ENCODE peak calls at places on chromosome 10, in ten cellular contexts. X is colonic mucosa; A is CD8-positive, alpha-beta T cell; C is A549; P is tibial nerve; S is GM12878; V is cardiac muscle cell; Y is fibroblast of lung; I is hepatocyte; N is right lobe of liver. F is an unnamed sample. For H3K4me1, the result is how much of the 10 kb centered on the place peaks cover.

GRCh38 chr10:5601826-5602225 is 64.6 kb downstream of the ASB13 start:
- DNase-seq in V (no peak), N (peak), S (no peak), P (no peak), Y (no peak), C (no peak), I (no peak), A (no peak), X (no peak), F (no peak)

GRCh38 chr10:90589825-90590224 is 268.0 kb downstream of the HTR7 start:
- DNase-seq in I (no peak), P (no peak), S (no peak), C (no peak), A (no peak), V (no peak), N (no peak), Y (no peak), X (no peak), F (no peak)

GRCh38 chr10:47253651-47254375 is 46.2 kb upstream of the GDF10 start:
- DNase-seq in V (peak), A (no peak), C (no peak), X (no peak), I (no peak), P (peak), N (peak), Y (peak), S (no peak), F (peak)

GRCh38 chr10:33537066-33537465 is 202.6 kb upstream of the NRP1 start:
- DNase-seq in X (no peak), S (no peak), V (no peak), P (no peak), A (no peak), C (no peak), Y (peak), N (no peak), I (no peak), F (no peak)

GRCh38 chr10:97703398-97704067 is 10.0 kb upstream of the MARVELD1 start:
- DNase-seq in S (no peak), Y (no peak), P (no peak), X (no peak), C (no peak), V (no peak), I (no peak), N (no peak), A (no peak), F (no peak)

GRCh38 chr10:58072634-58073033 is 195.1 kb downstream of the IPMK start:
- DNase-seq in X (no peak), I (no peak), S (no peak), C (no peak), A (no peak), Y (no peak), V (no peak), N (no peak), P (no peak), F (no peak)

GRCh38 chr10:43056568-43057011 is 20.3 kb upstream of the RET start:
- DNase-seq in V (no peak), A (no peak), I (no peak), P (no peak), X (no peak), C (no peak), N (no peak), S (no peak), Y (no peak), F (no peak)

GRCh38 chr10:120480848-120481247 is 23.8 kb downstream of the PLPP4 start:
- DNase-seq in P (no peak), A (no peak), Y (no peak), S (no peak), I (no peak), N (no peak), X (no peak), V (no peak), C (no peak), F (no peak)

GRCh38 chr10:75542902-75543301 is 111.5 kb downstream of the LRMDA start:
- DNase-seq in P (peak), A (no peak), C (no peak), N (no peak), Y (peak), S (no peak), V (peak), I (peak), X (peak), F (no peak)

GRCh38 chr10:87896216-87896615 is 32.8 kb downstream of the PTEN start:
- DNase-seq in N (no peak), A (no peak), V (no peak), Y (no peak), C (no peak), I (no peak), S (no peak), X (no peak), P (no peak), F (no peak)

GRCh38 chr10:77405771-77406241 is 231.8 kb downstream of the KCNMA1 start:
- DNase-seq in N (peak), V (peak), A (no peak), C (peak), I (peak), S (no peak), X (peak), Y (peak), P (peak), F (no peak)

GRCh38 chr10:125002423-125003145 is 60.7 kb downstream of the ZRANB1 start:
- DNase-seq in S (no peak), A (peak), P (no peak), Y (no peak), X (no peak), I (no peak), V (no peak), C (no peak), N (peak), F (no peak)

GRCh38 chr10:76444034-76444800 is 1012.8 kb downstream of the LRMDA start:
- DNase-seq in P (peak), A (no peak), I (no peak), V (no peak), Y (peak), N (no peak), X (no peak), S (no peak), C (no peak), F (peak)

GRCh38 chr10:88039496-88040200 is 176.2 kb downstream of the PTEN start:
- DNase-seq in N (no peak), V (no peak), P (no peak), S (no peak), C (no peak), I (no peak), A (no peak), Y (peak), X (no peak), F (no peak)

GRCh38 chr10:77618117-77618516 is 19.5 kb downstream of the KCNMA1 start:
- DNase-seq in P (no peak), I (no peak), S (no peak), X (no peak), Y (no peak), V (no peak), A (no peak), C (no peak), N (no peak), F (no peak)

GRCh38 chr10:117972168-117972822 is 74.4 kb downstream of the RAB11FIP2 start:
- DNase-seq in Y (no peak), P (no peak), S (no peak), V (no peak), A (no peak), N (no peak), C (no peak), I (no peak), X (no peak), F (no peak)

GRCh38 chr10:62728479-62728878 is 76.0 kb upstream of the ADO start:
- DNase-seq in A (no peak), N (no peak), C (no peak), I (no peak), V (no peak), Y (no peak), P (no peak), X (no peak), S (no peak), F (no peak)

GRCh38 chr10:46096426-46096825 is 50.4 kb upstream of the MSMB start:
- DNase-seq in S (no peak), C (no peak), P (no peak), I (no peak), Y (no peak), A (no peak), X (no peak), N (no peak), V (no peak), F (peak)

GRCh38 chr10:110170142-110170887 is 37.1 kb upstream of the MXI1 start:
- DNase-seq in I (no peak), X (no peak), Y (no peak), P (no peak), A (no peak), V (no peak), C (no peak), N (no peak), S (no peak), F (peak)

GRCh38 chr10:129945031-129945430 is 19.0 kb downstream of the EBF3 start:
- DNase-seq in N (no peak), Y (no peak), C (no peak), S (no peak), I (no peak), V (no peak), P (no peak), X (no peak), A (no peak), F (no peak)

GRCh38 chr10:47289921-47290320 is 10.1 kb upstream of the GDF10 start:
- DNase-seq in V (no peak), N (no peak), Y (no peak), A (peak), C (no peak), I (no peak), X (no peak), S (no peak), P (no peak), F (no peak)

GRCh38 chr10:111968624-111969023 is 214.9 kb downstream of the GPAM start:
- DNase-seq in V (no peak), S (no peak), X (no peak), Y (no peak), A (no peak), N (no peak), I (no peak), P (no peak), C (no peak), F (no peak)

GRCh38 chr10:92914478-92915066 is 66.3 kb downstream of the EXOC6 start:
- DNase-seq in X (peak), V (peak), P (peak), N (peak), C (peak), A (peak), I (peak), Y (peak), S (no peak), F (no peak)

GRCh38 chr10:18737236-18737635 is 78.0 kb downstream of the ARL5B start:
- DNase-seq in A (no peak), P (no peak), N (no peak), I (no peak), X (no peak), V (no peak), Y (peak), C (no peak), S (no peak), F (no peak)

GRCh38 chr10:3783313-3783689 is 1.7 kb downstream of the KLF6 start:
- DNase-seq in I (peak), A (peak), S (peak), X (peak), Y (peak), V (peak), C (no peak), N (peak), P (peak), F (no peak)

GRCh38 chr10:91590142-91590903 is 42.5 kb downstream of the PPP1R3C start:
- DNase-seq in P (peak), Y (peak), S (no peak), N (no peak), X (peak), A (no peak), C (peak), I (peak), V (no peak), F (no peak)

GRCh38 chr10:14806318-14806717 is 31.5 kb downstream of the CDNF start:
- DNase-seq in N (no peak), V (no peak), Y (no peak), A (no peak), I (no peak), C (no peak), X (no peak), P (no peak), S (no peak), F (no peak)

GRCh38 chr10:14803827-14804226 is 29.1 kb upstream of the FAM107B start:
- DNase-seq in C (no peak), A (no peak), I (no peak), N (no peak), Y (no peak), P (no peak), S (no peak), X (no peak), V (no peak), F (no peak)

GRCh38 chr10:14800397-14800796 is 25.7 kb upstream of the FAM107B start:
- DNase-seq in C (no peak), A (no peak), I (no peak), S (no peak), V (no peak), N (no peak), P (no peak), X (no peak), Y (no peak), F (no peak)

GRCh38 chr10:14798631-14799030 is 23.9 kb upstream of the FAM107B start:
- DNase-seq in A (no peak), C (no peak), Y (no peak), X (no peak), V (no peak), P (no peak), I (no peak), N (no peak), S (no peak), F (no peak)

GRCh38 chr10:14801693-14802092 is 27.0 kb upstream of the FAM107B start:
- DNase-seq in S (no peak), C (no peak), N (no peak), V (no peak), A (no peak), X (no peak), P (no peak), I (no peak), Y (no peak), F (no peak)
- TF ChIP-seq CTCF in S (no peak), C (no peak), N (no peak), V (peak), A (no peak), X (no peak), P (no peak), I (no peak), Y (peak), F (no peak)

GRCh38 chr10:132574288-132574687 is 36.7 kb downstream of the INPP5A start:
- DNase-seq in P (no peak), X (no peak), V (no peak), I (no peak), N (no peak), A (no peak), S (no peak), Y (no peak), C (no peak), F (no peak)

GRCh38 chr10:132575320-132576201 is 38.0 kb downstream of the INPP5A start:
- DNase-seq in C (no peak), S (peak), I (peak), Y (peak), V (no peak), X (peak), A (no peak), P (no peak), N (peak), F (no peak)

GRCh38 chr10:132572545-132572937 is 35.0 kb downstream of the INPP5A start:
- DNase-seq in V (peak), I (no peak), X (no peak), A (no peak), P (no peak), N (no peak), S (no peak), C (peak), Y (peak), F (no peak)

GRCh38 chr10:132576671-132577349 is 39.2 kb downstream of the INPP5A start:
- DNase-seq in S (no peak), Y (no peak), A (no peak), V (no peak), C (no peak), I (no peak), N (no peak), P (no peak), X (no peak), F (no peak)

DNA sequence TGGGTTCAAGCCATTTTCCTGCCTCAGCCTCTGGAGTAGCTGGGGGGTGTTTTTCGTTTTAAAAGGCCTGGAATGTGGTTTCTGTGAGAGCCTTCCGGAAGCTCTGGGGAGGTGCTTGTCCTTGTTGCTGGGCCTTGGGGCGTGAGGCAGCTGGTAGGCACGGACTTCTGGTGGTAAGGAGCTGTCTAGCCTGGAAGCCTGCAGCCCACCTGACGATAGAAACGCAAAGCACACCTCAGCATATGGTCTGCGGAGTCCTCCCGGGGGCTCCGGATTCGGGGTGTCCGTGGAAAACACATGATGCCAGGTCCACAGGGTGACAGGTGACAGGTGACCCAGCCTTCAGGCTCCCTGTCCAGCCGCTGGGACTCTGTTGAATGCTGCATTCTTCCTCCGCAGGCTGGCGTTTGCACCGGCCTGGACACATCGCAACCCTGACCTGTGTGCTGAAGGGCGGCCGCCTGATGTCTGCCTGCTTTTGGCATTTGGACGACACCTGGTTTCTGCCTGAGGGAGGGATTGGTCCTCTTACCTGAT is 37.3 kb downstream of the INPP5A start:
- DNase-seq in V (peak), C (no peak), A (no peak), I (no peak), X (no peak), S (no peak), P (no peak), N (peak), Y (peak), F (no peak)
- H3K27ac ChIP-seq in V (peak), C (no peak), A (no peak), I (peak), X (peak), S (peak), P (peak), N (peak), Y (no peak), F (peak)

DNA sequence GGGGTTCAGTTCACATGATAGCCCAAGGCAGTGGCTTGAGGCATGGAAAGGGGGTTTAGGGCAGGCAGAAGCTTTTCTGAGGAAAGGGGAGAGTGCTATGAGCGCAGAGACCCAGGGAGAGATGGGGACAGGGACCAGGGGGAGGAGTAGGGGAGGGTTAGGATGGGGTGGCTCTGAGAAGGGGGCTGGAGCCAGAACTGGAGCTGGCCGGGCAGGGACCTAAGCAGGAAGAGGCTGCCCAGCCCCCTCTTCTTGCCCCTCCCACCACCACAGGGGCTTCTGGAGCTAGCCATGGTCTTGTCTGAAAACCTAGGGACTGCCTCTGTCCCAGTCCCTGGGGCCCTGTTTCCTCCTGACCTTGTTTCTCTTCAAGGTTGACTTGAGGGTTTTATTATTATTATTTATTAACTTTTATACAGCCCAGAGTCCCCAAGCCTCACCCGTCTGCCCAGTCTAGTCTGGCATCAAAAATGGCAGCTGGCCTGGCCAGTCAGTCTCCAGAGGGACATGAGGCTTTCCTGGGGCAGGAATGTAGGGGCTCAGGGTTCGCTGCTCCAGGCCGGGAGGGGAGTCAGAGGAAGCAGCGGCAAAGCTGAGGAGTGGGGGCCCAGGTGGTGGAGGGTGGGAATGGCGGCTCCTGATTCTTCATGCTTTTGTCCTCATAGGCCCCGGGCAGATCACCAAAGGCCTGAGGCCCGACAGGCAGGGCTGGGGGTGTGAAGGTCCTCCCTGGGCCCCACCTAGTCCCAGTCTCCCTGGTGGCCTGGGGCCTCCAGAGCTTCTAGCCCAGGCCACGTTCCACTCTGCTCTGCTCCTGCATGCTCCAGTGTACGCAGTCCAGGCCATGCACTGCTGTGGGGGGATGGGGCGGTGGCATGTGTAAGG is 5.7 kb downstream of the TRIM8 start:
- DNase-seq in S (no peak), X (no peak), C (no peak), P (no peak), I (no peak), Y (no peak), N (no peak), A (no peak), V (no peak), F (no peak)
- H3K4me1 ChIP-seq in S (half or more), X (under half), C (under half), P (half or more), I (under half), Y (under half), N (under half), A (half or more), V (under half), F (half or more)

GRCh38 chr10:61705022-61705675 is 42.4 kb downstream of the CABCOCO1 start:
- DNase-seq in V (no peak), Y (no peak), N (no peak), X (no peak), S (no peak), C (no peak), P (no peak), A (no peak), I (peak), F (no peak)

GRCh38 chr10:61701055-61701705 is 38.5 kb downstream of the CABCOCO1 start:
- DNase-seq in S (no peak), N (no peak), A (no peak), C (no peak), I (no peak), Y (no peak), V (no peak), P (no peak), X (no peak), F (no peak)
- TF ChIP-seq CTCF in S (no peak), N (no peak), A (no peak), C (no peak), I (no peak), Y (peak), V (peak), P (no peak), X (no peak), F (no peak)

GRCh38 chr10:943334-944033 is 12.0 kb upstream of the LARP4B start:
- DNase-seq in C (no peak), X (no peak), N (no peak), P (no peak), A (no peak), V (no peak), Y (no peak), S (no peak), I (no peak), F (no peak)
- H3K27ac ChIP-seq in C (no peak), X (no peak), N (no peak), P (no peak), A (no peak), V (no peak), Y (no peak), S (peak), I (no peak), F (no peak)

GRCh38 chr10:60898372-60898771 is 45.6 kb downstream of the RHOBTB1 start:
- DNase-seq in P (no peak), S (no peak), X (no peak), N (no peak), C (no peak), I (no peak), V (no peak), Y (no peak), A (no peak), F (no peak)

GRCh38 chr10:60899266-60899665 is 44.7 kb downstream of the RHOBTB1 start:
- DNase-seq in Y (no peak), V (no peak), A (no peak), N (no peak), S (no peak), C (no peak), I (no peak), X (no peak), P (no peak), F (no peak)

GRCh38 chr10:60894816-60895215 is 49.2 kb downstream of the RHOBTB1 start:
- DNase-seq in X (no peak), S (no peak), V (no peak), P (no peak), N (no peak), A (no peak), I (peak), Y (no peak), C (no peak), F (no peak)

GRCh38 chr10:60896033-60896432 is 48.0 kb downstream of the RHOBTB1 start:
- DNase-seq in X (no peak), Y (peak), S (no peak), C (no peak), V (peak), I (peak), P (no peak), A (no peak), N (no peak), F (no peak)

DNA sequence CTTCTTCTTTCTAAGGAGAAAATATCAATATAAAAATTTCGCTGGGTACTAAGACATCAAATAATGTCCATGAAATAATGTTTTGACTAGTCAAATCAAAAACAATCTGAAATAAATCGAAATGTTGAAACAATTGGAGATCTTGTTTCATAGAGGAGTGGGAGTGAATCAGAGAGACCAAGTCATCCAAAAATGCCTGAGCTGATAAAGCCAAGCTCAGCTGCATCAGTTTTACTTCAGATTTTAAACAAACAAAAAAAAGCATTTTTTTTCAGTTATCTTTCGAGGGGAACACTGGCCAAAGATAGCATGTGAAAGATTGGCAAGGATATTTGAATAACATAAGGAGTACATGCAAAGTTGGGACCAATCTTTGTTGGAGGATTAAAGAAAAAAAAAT is 47.3 kb downstream of the RHOBTB1 start:
- DNase-seq in Y (peak), V (no peak), X (no peak), A (no peak), C (no peak), P (no peak), N (no peak), S (no peak), I (no peak), F (no peak)
- H3K4me1 ChIP-seq in Y (under half), V (under half), X (under half), A (under half), C (under half), P (under half), N (under half), S (under half), I (under half), F (under half)

F was measured in vagina.